ENCODE peak calls at places on chromosomes 2 and 18, in six cellular contexts. D is A549, X is HepG2, G is K562, C is tibial nerve, P is sigmoid colon. A is an unnamed sample.

GRCh38 chr2:222318026-222318711 is 19.4 kb upstream of the PAX3 start:
- DNase-seq in D (peak), X (peak), G (no peak), C (no peak), P (no peak), A (peak)

GRCh38 chr2:86213056-86213455 is 13.8 kb downstream of the MRPL35 start:
- DNase-seq in D (no peak), X (no peak), G (no peak), C (no peak), P (no peak), A (no peak)

GRCh38 chr18:79394438-79395307 is 1.1 kb upstream of the NFATC1 start:
- DNase-seq in D (no peak), X (no peak), G (no peak), C (peak), P (peak), A (no peak)

GRCh38 chr18:43876286-43877082 is 599.2 kb upstream of the SYT4 start:
- DNase-seq in D (no peak), X (no peak), G (no peak), C (no peak), P (no peak), A (no peak)

GRCh38 chr18:58325521-58325908 is 281.5 kb downstream of the NEDD4L start:
- DNase-seq in D (no peak), X (no peak), G (no peak), C (no peak), P (no peak), A (no peak)

GRCh38 chr18:35592298-35592697 is 10.8 kb downstream of the GALNT1 start:
- DNase-seq in D (no peak), X (no peak), G (no peak), C (no peak), P (no peak), A (no peak)

GRCh38 chr2:149068996-149069888 is 30.7 kb downstream of the LYPD6B start:
- DNase-seq in D (no peak), X (no peak), G (no peak), C (no peak), P (no peak), A (no peak)

GRCh38 chr2:27792759-27793158 is 21.2 kb downstream of the MRPL33 start:
- DNase-seq in D (no peak), X (no peak), G (no peak), C (no peak), P (no peak), A (no peak)

GRCh38 chr18:31652355-31652754 is 32.0 kb downstream of the B4GALT6 start:
- DNase-seq in D (no peak), X (no peak), G (no peak), C (no peak), P (no peak), A (no peak)

GRCh38 chr2:164061129-164061746 is 325.4 kb upstream of the FIGN start:
- DNase-seq in D (peak), X (peak), G (peak), C (peak), P (no peak), A (no peak)

GRCh38 chr2:109521751-109522374 is 91.9 kb downstream of the SEPTIN10 start:
- DNase-seq in D (no peak), X (no peak), G (no peak), C (no peak), P (peak), A (no peak)

GRCh38 chr2:66665124-66665984 is 230.4 kb downstream of the MEIS1 start:
- DNase-seq in D (no peak), X (no peak), G (no peak), C (no peak), P (no peak), A (no peak)

GRCh38 chr18:57447154-57447621 is 12.0 kb downstream of the ONECUT2 start:
- DNase-seq in D (no peak), X (no peak), G (no peak), C (no peak), P (no peak), A (peak)

GRCh38 chr2:172038604-172039003 is 38.9 kb downstream of the METAP1D start:
- DNase-seq in D (no peak), X (no peak), G (no peak), C (no peak), P (no peak), A (no peak)

GRCh38 chr2:109530712-109531111 is 83.1 kb downstream of the SEPTIN10 start:
- DNase-seq in D (no peak), X (no peak), G (no peak), C (no peak), P (no peak), A (no peak)

GRCh38 chr2:182259629-182260150 is 167.1 kb downstream of the PDE1A start:
- DNase-seq in D (no peak), X (no peak), G (no peak), C (no peak), P (no peak), A (no peak)

GRCh38 chr2:5938566-5938896 is 246.3 kb downstream of the SOX11 start:
- DNase-seq in D (no peak), X (peak), G (no peak), C (no peak), P (no peak), A (peak)

GRCh38 chr2:240914645-240915525 is 8.7 kb downstream of the CROCC2 start:
- DNase-seq in D (no peak), X (no peak), G (no peak), C (no peak), P (no peak), A (no peak)

GRCh38 chr2:151325696-151326095 is 31.7 kb upstream of the TNFAIP6 start:
- DNase-seq in D (no peak), X (no peak), G (no peak), C (no peak), P (no peak), A (peak)

GRCh38 chr18:44458777-44459176 is 221.9 kb upstream of the SETBP1 start:
- DNase-seq in D (no peak), X (no peak), G (no peak), C (no peak), P (no peak), A (no peak)

GRCh38 chr2:10535703-10536102 is 87.6 kb upstream of the ODC1 start:
- DNase-seq in D (no peak), X (no peak), G (no peak), C (no peak), P (peak), A (no peak)

GRCh38 chr2:36193680-36194079 is 161.9 kb upstream of the CRIM1 start:
- DNase-seq in D (no peak), X (no peak), G (no peak), C (no peak), P (no peak), A (no peak)

DNA sequence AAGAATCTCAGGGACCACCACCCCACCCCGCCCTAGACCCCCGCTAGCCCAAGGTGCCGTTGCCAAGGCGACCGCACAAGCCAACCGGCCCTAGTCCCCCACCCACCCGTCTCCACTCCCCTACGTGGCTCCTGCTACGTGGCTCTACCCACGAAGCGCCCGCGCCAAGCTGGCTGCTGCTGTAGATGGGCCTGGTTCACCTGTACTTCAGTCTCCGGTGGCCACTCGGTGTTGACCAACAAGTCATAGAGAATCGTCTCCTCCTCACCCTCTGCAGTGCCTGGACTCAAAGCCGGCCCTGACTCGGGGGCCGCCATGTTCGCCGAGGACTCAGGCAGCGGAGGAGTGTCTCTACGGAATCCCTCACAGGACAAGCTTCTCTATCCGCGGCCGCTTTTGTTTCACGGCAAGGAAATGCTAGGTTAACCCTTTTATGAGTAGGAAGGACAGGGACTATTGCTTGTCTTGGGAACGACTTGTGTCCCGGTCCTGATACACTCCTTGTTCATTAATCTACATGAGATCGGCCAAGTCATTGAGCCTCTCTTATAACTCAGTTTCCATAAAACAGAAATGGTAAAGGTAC is at the start of gene NBAS:
- DNase-seq in D (peak), X (peak), G (peak), C (peak), P (peak), A (peak)
- TF ChIP-seq POLR2A in D (peak), X (peak), G (peak), C (peak), P (no peak), A (no peak)

GRCh38 chr2:20578895-20579825 is 71.7 kb downstream of the HS1BP3 start:
- DNase-seq in D (peak), X (peak), G (peak), C (peak), P (peak), A (peak)
- TF ChIP-seq EP300 in D (peak), X (peak), G (peak), C (no peak), P (no peak), A (no peak)

DNA sequence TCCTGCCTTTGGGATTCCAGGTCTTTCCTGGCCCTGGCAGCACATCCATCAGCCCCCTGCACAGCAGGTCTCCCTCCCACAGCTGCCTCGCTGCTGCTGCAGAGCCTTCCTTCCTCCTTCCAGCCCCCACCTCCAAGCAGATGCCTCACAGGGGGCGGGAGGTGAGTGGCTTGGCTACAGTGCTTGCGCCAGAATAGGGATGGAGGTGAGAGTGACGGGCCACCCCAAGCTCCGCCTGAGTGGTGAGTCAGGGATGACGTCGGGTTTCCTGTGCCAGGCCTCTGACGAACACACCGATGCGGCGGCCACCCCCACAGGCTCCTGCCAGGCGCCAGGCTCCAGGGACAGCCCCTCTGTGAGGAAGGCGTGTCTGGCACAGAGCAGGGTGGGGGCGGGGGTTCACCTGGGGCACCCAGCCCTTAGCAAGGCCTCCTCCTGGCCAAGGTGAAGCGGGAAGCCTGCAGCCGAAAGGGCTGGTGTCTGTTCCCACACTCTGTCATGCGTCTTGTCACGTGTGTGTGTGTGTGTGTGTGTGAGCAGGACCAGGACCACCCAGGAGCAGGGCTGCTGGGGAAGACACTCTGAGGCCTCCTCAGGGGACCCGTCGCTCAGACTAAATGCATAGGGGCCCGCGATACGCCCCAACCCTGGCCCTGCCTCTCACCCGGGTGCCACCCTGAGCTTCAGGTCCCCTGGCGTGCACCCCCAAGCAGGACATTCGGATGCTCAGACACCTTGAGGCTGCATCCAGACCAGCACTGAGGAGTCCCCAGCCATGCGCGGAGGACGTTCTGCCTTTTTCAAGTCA is 3.4 kb upstream of the DUSP2 start:
- DNase-seq in D (peak), X (no peak), G (peak), C (peak), P (peak), A (no peak)
- TF ChIP-seq POLR2A in D (no peak), X (no peak), G (no peak), C (no peak), P (no peak), A (no peak)

DNA sequence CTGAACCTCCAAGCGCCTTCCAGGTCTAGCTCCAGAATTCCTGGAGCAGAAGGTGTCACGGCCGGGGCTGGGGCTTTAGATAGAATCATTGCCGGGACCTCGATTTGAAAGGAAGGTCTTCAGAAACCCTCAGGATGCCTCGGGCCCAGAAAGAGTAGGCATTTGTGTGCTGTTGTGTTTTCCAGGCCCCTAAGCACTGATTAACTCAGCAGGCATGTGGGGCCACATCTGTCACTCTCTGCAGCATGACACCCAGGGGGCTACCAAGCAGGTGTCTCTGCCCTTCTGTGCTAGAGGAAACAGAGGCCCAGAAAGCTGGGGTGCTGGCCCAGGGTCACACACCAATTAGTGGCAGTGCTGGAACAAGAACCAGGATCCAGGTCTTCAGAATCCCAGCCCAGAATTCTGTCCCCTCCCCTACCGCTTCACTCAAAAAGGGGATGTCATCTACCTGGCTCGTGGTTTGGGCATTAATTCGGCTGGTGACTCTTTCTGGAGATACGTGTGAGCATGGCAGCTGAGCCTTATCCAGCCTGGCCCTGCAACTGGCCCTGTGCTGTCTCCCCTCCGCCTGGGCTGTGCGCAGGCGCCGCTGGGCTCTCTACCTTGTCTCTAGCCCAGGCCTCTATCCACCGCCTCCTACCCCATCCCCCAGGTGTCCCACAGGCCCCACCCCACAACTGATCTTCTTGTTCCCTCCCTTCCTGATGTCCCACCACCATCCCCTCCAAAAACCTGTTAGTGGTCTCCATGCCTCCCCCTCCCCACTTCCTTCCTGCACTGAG is 245.4 kb downstream of the ATAD2B start:
- DNase-seq in D (no peak), X (no peak), G (no peak), C (no peak), P (no peak), A (no peak)
- TF ChIP-seq EP300 in D (no peak), X (no peak), G (no peak), C (no peak), P (no peak), A (no peak)

GRCh38 chr18:9839211-9839610 is 46.6 kb upstream of the TXNDC2 start:
- DNase-seq in D (no peak), X (no peak), G (no peak), C (no peak), P (no peak), A (peak)
- TF ChIP-seq POLR2A in D (no peak), X (no peak), G (no peak), C (no peak), P (no peak), A (no peak)

DNA sequence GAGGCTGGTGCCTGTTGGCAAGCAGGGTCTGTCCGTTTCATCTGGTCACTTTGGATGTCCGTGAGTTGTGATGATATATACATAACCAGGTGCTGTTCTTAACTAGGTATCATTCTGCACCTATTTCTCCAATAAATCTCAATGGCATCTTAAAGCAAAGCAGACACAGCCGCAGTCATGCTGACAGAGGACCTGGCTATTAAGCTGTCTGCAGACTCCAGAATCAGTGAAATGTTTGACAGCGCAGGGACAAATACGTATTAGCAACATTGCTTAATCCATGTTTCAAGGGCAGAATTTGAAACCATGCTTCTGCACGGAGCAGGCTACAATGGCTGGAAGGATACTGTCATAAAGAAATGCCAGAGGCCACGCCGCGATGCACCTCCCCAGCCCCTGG is 414.6 kb downstream of the ZNF516 start:
- DNase-seq in D (no peak), X (no peak), G (no peak), C (no peak), P (no peak), A (no peak)
- TF ChIP-seq EP300 in D (no peak), X (no peak), G (no peak), C (no peak), P (no peak), A (no peak)

DNA sequence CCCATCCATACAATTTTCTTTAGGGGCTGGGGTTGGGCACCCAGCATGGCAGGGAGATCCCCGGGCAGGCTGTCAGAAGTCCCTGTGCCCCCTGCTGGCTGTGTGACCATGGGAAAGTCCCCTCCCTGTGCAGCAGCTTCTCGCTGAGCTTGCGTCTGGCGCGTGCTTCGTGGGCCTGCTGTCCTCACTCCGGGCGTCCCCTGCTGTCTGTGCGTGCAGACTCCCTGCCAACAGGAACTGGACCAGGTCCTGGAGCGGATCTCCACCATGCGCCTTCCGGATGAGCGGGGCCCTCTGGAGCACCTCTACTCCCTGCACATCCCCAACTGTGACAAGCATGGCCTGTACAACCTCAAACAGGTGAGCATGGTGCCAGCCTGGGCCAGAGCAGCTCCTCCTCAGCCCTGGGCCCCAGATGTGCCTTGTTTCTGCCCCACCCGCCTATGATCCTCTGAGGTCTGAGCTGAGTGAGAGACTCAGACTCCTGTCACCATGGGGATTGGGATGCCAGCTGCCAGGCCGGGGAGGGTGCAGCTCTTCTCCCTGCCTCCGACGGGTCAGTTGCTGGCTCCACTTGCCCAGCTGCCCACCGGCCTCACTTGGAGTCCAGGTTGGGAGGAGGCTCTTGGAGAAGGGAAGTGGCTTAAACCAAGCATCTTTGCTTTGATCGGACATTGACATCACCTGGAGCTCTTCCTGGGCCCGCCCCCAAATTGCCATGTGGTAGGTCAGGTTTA is 28.6 kb downstream of the IGFBP2 start:
- DNase-seq in D (no peak), X (peak), G (peak), C (no peak), P (no peak), A (no peak)
- TF ChIP-seq POLR2A in D (no peak), X (no peak), G (no peak), C (no peak), P (no peak), A (no peak)

GRCh38 chr2:77521482-77521881 is 694 bp downstream of the LRRTM4 start:
- DNase-seq in D (no peak), X (no peak), G (no peak), C (no peak), P (no peak), A (no peak)

GRCh38 chr2:77522883-77523282 is 707 bp upstream of the LRRTM4 start:
- DNase-seq in D (no peak), X (no peak), G (no peak), C (no peak), P (no peak), A (no peak)

GRCh38 chr2:77520981-77521380 is 1.2 kb downstream of the LRRTM4 start:
- DNase-seq in D (no peak), X (no peak), G (no peak), C (no peak), P (no peak), A (no peak)

GRCh38 chr2:77519888-77520506 is 2.2 kb downstream of the LRRTM4 start:
- DNase-seq in D (no peak), X (no peak), G (no peak), C (no peak), P (no peak), A (no peak)

DNA sequence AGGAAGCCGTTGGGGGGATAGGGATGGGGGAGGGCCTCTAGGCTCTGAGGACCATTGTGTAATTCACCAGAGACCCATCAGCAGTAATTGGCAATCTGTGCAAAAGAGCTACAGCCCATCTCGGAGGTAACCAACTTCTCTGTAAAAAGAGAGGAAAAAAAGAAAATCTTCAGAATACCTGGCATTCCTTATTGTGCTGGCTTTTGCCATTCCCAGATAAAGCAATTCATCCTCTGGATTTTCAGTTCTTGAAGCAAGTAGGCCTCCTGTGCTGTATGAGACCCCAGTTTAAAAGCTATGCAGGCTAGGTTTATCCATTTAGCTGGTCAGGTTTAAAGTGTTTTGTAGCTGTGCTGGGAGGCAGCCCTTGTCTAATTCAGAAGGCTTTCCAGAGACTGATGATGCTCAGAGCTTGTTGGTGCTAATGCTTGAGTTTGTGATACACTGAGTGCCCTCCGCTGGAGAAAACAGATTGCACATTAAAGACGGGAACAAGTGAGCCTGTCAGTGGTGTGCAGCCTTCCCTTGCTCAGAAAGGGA is at the start of gene LRRTM4:
- DNase-seq in D (no peak), X (no peak), G (no peak), C (peak), P (no peak), A (no peak)
- TF ChIP-seq EP300 in D (no peak), X (no peak), G (no peak), C (no peak), P (no peak), A (no peak)

A was measured in esophagus muscularis mucosa.